ENCODE peak calls at places on chromosomes 11 and 22, in five cellular contexts. One of them, this sample, is unnamed.

GRCh38 chr22:28250036-28250695 is 331.1 kb upstream of the PITPNB start:
- DNase-seq in iris pigment epithelial cell: no peak
- DNase-seq in upper lobe of right lung: no peak
- DNase-seq in endothelial cell: no peak
- DNase-seq in Daoy: no peak
- DNase-seq in this sample: no peak

GRCh38 chr11:70159612-70160570 is 43.2 kb upstream of the FADD start:
- DNase-seq in Daoy: peak; percentile 97
- DNase-seq in upper lobe of right lung: no peak
- DNase-seq in endothelial cell: no peak
- DNase-seq in iris pigment epithelial cell: peak; percentile 5
- DNase-seq in this sample: no peak

GRCh38 chr11:36196476-36197099 is 92.6 kb downstream of the COMMD9 start:
- DNase-seq in iris pigment epithelial cell: peak; percentile 36
- DNase-seq in Daoy: no peak
- DNase-seq in endothelial cell: no peak
- DNase-seq in upper lobe of right lung: no peak
- DNase-seq in this sample: no peak

GRCh38 chr11:122451911-122452310 is 203.6 kb upstream of the UBASH3B start:
- DNase-seq in iris pigment epithelial cell: no peak
- DNase-seq in Daoy: no peak
- DNase-seq in upper lobe of right lung: no peak
- DNase-seq in endothelial cell: no peak
- DNase-seq in this sample: no peak

GRCh38 chr22:19629331-19629719 is 85.0 kb upstream of the SEPTIN5 start:
- DNase-seq in Daoy: no peak
- DNase-seq in upper lobe of right lung: peak; percentile 28
- DNase-seq in endothelial cell: no peak
- DNase-seq in iris pigment epithelial cell: no peak
- DNase-seq in this sample: no peak

GRCh38 chr11:35030716-35031213 is 108.2 kb upstream of the CD44 start:
- DNase-seq in iris pigment epithelial cell: peak; percentile 97
- DNase-seq in Daoy: peak; percentile 97
- DNase-seq in endothelial cell: no peak
- DNase-seq in upper lobe of right lung: no peak
- DNase-seq in this sample: no peak

GRCh38 chr11:123504401-123504800 is 74.3 kb downstream of the GRAMD1B start:
- DNase-seq in iris pigment epithelial cell: no peak
- DNase-seq in endothelial cell: no peak
- DNase-seq in upper lobe of right lung: no peak
- DNase-seq in Daoy: no peak
- DNase-seq in this sample: no peak

GRCh38 chr22:32204856-32205722 is at the start of gene RFPL2:
- DNase-seq in endothelial cell: peak; percentile 62
- DNase-seq in iris pigment epithelial cell: peak; percentile 21
- DNase-seq in upper lobe of right lung: peak; percentile 69
- DNase-seq in Daoy: peak; percentile 93
- DNase-seq in this sample: peak; percentile 90

GRCh38 chr22:40592352-40593113 is 44.0 kb downstream of the MRTFA start:
- DNase-seq in endothelial cell: no peak
- DNase-seq in Daoy: no peak
- DNase-seq in iris pigment epithelial cell: no peak
- DNase-seq in upper lobe of right lung: no peak
- DNase-seq in this sample: no peak

GRCh38 chr22:49264696-49265095 is 563.0 kb downstream of the BRD1 start:
- DNase-seq in Daoy: no peak
- DNase-seq in upper lobe of right lung: no peak
- DNase-seq in endothelial cell: no peak
- DNase-seq in iris pigment epithelial cell: no peak
- DNase-seq in this sample: no peak

GRCh38 chr11:131739243-131739882 is 368.9 kb downstream of the NTM start:
- DNase-seq in iris pigment epithelial cell: no peak
- DNase-seq in upper lobe of right lung: no peak
- DNase-seq in endothelial cell: no peak
- DNase-seq in Daoy: no peak
- DNase-seq in this sample: no peak

This sample was measured in iPS-NIHi11.